ENCODE peak calls at places on chromosomes 2 and 18, in ten cellular contexts. C, M, T, V, U, F, E, X, P and Y are unnamed samples.

GRCh38 chr2:224142397-224143312 is 103.6 kb upstream of the SERPINE2 start:
- DNase-seq in M (no peak), P (peak; percentile 92), F (no peak), X (peak; percentile 93), C (no peak), T (no peak), E (no peak), V (no peak), U (no peak), Y (no peak)

GRCh38 chr18:51621103-51621969 is 423.9 kb upstream of the MEX3C start:
- DNase-seq in V (peak; percentile 44), X (peak; percentile 39), E (peak; percentile 48), C (peak; percentile 81), M (peak; percentile 86), F (no peak), U (no peak), T (peak; percentile 1), P (no peak), Y (no peak)

GRCh38 chr2:197001921-197002320 is 75.4 kb upstream of the PGAP1 start:
- DNase-seq in U (no peak), P (no peak), E (no peak), M (no peak), F (no peak), T (no peak), C (no peak), V (no peak), X (no peak), Y (no peak)

GRCh38 chr2:233217892-233218377 is 33.5 kb upstream of the ATG16L1 start:
- DNase-seq in T (no peak), X (no peak), U (no peak), F (no peak), E (no peak), C (no peak), V (no peak), M (peak; percentile 58), P (peak; percentile 4), Y (no peak)

GRCh38 chr2:100262555-100263320 is 59.6 kb downstream of the LONRF2 start:
- DNase-seq in X (peak; percentile 42), E (peak; percentile 76), U (peak; percentile 85), P (no peak), M (peak; percentile 65), F (no peak), C (peak; percentile 69), T (peak; percentile 54), V (peak; percentile 74), Y (no peak)

GRCh38 chr18:54672846-54673475 is 81.9 kb downstream of the DYNAP start:
- DNase-seq in F (no peak), M (no peak), P (peak; percentile 91), C (peak; percentile 50), E (no peak), T (no peak), V (no peak), X (peak; percentile 73), U (no peak), Y (no peak)

GRCh38 chr2:217166241-217166640 is 306.4 kb upstream of the TNP1 start:
- DNase-seq in E (no peak), C (peak; percentile 67), P (no peak), U (no peak), F (no peak), M (peak; percentile 70), X (peak; percentile 57), V (no peak), T (peak; percentile 32), Y (no peak)

GRCh38 chr2:46471-47345 is at the start of gene FAM110C:
- DNase-seq in E (peak; percentile 81), M (peak; percentile 67), F (peak; percentile 81), U (peak; percentile 79), X (peak; percentile 16), V (no peak), T (no peak), C (peak; percentile 80), P (peak; percentile 94), Y (peak; percentile 97)

GRCh38 chr2:102792538-102793208 is 30.8 kb downstream of the TMEM182 start:
- DNase-seq in P (no peak), E (no peak), F (no peak), C (no peak), T (no peak), M (no peak), U (no peak), V (no peak), X (no peak), Y (no peak)

GRCh38 chr2:96985181-96985580 is 1.2 kb downstream of the FAM178B start:
- DNase-seq in C (no peak), E (no peak), V (no peak), M (no peak), T (no peak), F (no peak), U (no peak), X (no peak), P (no peak), Y (peak; percentile 17)

GRCh38 chr2:64625352-64626145 is 28.2 kb downstream of the SERTAD2 start:
- DNase-seq in C (no peak), X (no peak), E (no peak), T (no peak), V (no peak), M (no peak), P (no peak), U (no peak), F (no peak), Y (no peak)

GRCh38 chr2:215850380-215850779 is 163.0 kb downstream of the MREG start:
- DNase-seq in P (no peak), V (no peak), E (no peak), T (no peak), M (no peak), C (no peak), U (no peak), X (no peak), F (no peak), Y (no peak)

GRCh38 chr2:101717041-101717817 is 19.7 kb downstream of the MAP4K4 start:
- DNase-seq in C (no peak), P (no peak), F (no peak), M (no peak), T (no peak), E (no peak), U (no peak), X (no peak), V (no peak), Y (no peak)

GRCh38 chr18:3498705-3499451 is 48.9 kb downstream of the TGIF1 start:
- DNase-seq in U (peak; percentile 27), M (peak; percentile 60), V (no peak), F (no peak), P (no peak), E (peak; percentile 48), X (peak; percentile 69), C (peak; percentile 52), T (no peak), Y (no peak)

GRCh38 chr2:239820836-239821693 is 204.1 kb downstream of the NDUFA10 start:
- DNase-seq in T (no peak), C (no peak), M (no peak), F (peak; percentile 38), X (no peak), V (no peak), E (no peak), U (peak; percentile 11), P (no peak), Y (peak; percentile 45)

GRCh38 chr2:101026923-101027469 is 24.9 kb downstream of the RPL31 start:
- DNase-seq in V (no peak), E (no peak), P (no peak), T (no peak), C (no peak), M (no peak), X (no peak), F (no peak), U (no peak), Y (no peak)

GRCh38 chr18:25830787-25831186 is 259.6 kb downstream of the SS18 start:
- DNase-seq in M (peak; percentile 80), C (peak; percentile 40), V (no peak), X (peak; percentile 88), P (no peak), E (no peak), F (no peak), U (peak; percentile 40), T (no peak), Y (no peak)

GRCh38 chr2:20496069-20496468 is 49.2 kb downstream of the RHOB start:
- DNase-seq in V (no peak), P (peak; percentile 99), M (peak; percentile 38), U (no peak), E (no peak), C (peak; percentile 38), F (no peak), T (peak; percentile 59), X (peak; percentile 65), Y (no peak)

GRCh38 chr2:112831380-112831930 is 5.1 kb downstream of the IL1B start:
- DNase-seq in M (no peak), T (no peak), U (no peak), P (no peak), X (no peak), V (no peak), E (no peak), C (no peak), F (no peak), Y (no peak)
- H3K9me3 ChIP-seq in M (no peaks in the 10 kb centered on the region), T (no peaks in the 10 kb centered on the region), U (no peaks in the 10 kb centered on the region), P (peaks cover 3% of the 10 kb centered on the region), X (no peaks in the 10 kb centered on the region), V (no peaks in the 10 kb centered on the region), E (no peaks in the 10 kb centered on the region), C (no peaks in the 10 kb centered on the region), F (no peaks in the 10 kb centered on the region), Y (no peaks in the 10 kb centered on the region)

DNA sequence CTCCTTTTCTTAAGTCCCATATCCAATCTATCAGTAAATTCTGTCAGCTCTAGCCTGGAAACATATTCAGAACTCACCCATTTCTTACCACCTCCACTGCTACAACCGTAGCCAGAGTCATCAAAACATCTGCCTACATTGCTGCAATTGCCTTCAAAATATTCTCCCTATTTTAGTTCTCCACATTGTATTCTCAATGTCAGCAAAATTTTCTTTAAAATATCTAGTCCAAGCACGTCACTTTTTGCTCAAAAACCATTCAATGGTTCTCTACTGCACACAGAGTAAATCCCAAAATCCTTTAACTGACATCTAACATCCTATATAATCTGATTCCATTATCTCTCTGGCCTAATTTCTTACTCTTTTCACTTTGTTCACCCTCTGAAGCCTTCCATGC is 68.5 kb upstream of the ERBB4 start:
- DNase-seq in E (no peak), X (no peak), T (no peak), C (no peak), U (no peak), F (no peak), P (no peak), V (no peak), M (no peak), Y (no peak)
- TF ChIP-seq CTCF in E (no peak), X (no peak), T (no peak), C (no peak), U (no peak), F (no peak), P (no peak), V (no peak), M (no peak), Y (no peak)

DNA sequence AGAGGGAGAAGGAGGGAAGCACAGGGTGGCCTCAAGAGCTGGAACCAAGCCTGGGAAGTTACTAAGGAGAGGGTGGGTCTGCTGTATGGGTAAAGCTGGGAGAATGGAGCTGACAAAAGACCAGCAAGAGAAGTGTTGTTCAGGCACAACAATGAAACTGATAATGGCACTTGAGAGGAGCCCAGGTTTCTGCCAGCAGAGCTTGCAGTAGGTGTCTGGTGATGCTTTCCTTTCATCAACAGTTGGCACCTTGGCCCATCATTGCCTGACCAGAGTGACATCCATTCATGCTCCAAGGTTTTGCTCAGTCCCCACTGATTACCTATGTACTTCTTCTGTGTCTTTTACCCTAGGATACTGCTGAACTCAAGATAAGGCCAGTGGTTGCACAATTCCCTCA is 92.9 kb upstream of the CXCR4 start:
- DNase-seq in F (no peak), M (no peak), C (no peak), X (no peak), P (no peak), T (no peak), U (no peak), V (no peak), E (no peak), Y (no peak)
- H3K4me3 ChIP-seq in F (no peak overlapping the region), M (no peak overlapping the region), C (no peak overlapping the region), X (no peak overlapping the region), P (no peak overlapping the region), T (no peak overlapping the region), U (no peak overlapping the region), V (no peak overlapping the region), E (no peak overlapping the region), Y (no peak overlapping the region)

GRCh38 chr2:1563943-1564342 is 150.7 kb downstream of the TPO start:
- DNase-seq in V (no peak), F (peak; percentile 15), P (no peak), C (no peak), E (no peak), U (no peak), X (no peak), M (no peak), T (no peak), Y (no peak)
- H3K9me3 ChIP-seq in V (no peaks in the 10 kb centered on the region), F (no peaks in the 10 kb centered on the region), P (no peaks in the 10 kb centered on the region), C (no peaks in the 10 kb centered on the region), E (no peaks in the 10 kb centered on the region), U (no peaks in the 10 kb centered on the region), X (no peaks in the 10 kb centered on the region), M (no peaks in the 10 kb centered on the region), T (no peaks in the 10 kb centered on the region), Y (no peaks in the 10 kb centered on the region)